ENCODE peak calls at places on chromosome 14, in eight cellular contexts. I is left colon; E is Calu3; W is mucosa of descending colon; R is H7; N is NCI-H1092; P is neural progenitor cell; H is stimulated activated CD4-positive, alpha-beta T cell treated with anti-CD3 and anti-CD28 coated beads, Interleukin-15, amount 100 ng/mL, for 24 hours. L is an unnamed sample.

GRCh38 chr14:21072781-21073339 is 2.8 kb downstream of the ARHGEF40 start:
- DNase-seq in R (no peak), H (no peak), N (no peak), I (peak), E (no peak), P (no peak), W (peak), L (no peak)

GRCh38 chr14:77043177-77043983 is 14.9 kb upstream of the IRF2BPL start:
- DNase-seq in H (peak), R (no peak), E (peak), I (peak), P (no peak), W (peak), N (no peak), L (peak)

GRCh38 chr14:65349100-65349499 is 63.4 kb upstream of the FUT8 start:
- DNase-seq in N (no peak), P (no peak), I (no peak), H (no peak), E (no peak), W (no peak), R (no peak), L (no peak)

GRCh38 chr14:75201087-75201486 is 24.7 kb upstream of the TMED10 start:
- DNase-seq in H (no peak), P (no peak), E (no peak), W (no peak), N (no peak), I (no peak), R (no peak), L (no peak)

GRCh38 chr14:77271113-77271710 is at the start of gene NGB:
- DNase-seq in N (no peak), H (no peak), E (no peak), R (peak), P (peak), W (no peak), I (no peak), L (no peak)

GRCh38 chr14:94021001-94021400 is 5.1 kb upstream of the OTUB2 start:
- DNase-seq in R (no peak), N (no peak), E (peak), H (no peak), I (no peak), W (no peak), P (no peak), L (no peak)

GRCh38 chr14:88937706-88938105 is 113.3 kb downstream of the TTC8 start:
- DNase-seq in N (no peak), P (no peak), R (no peak), E (no peak), W (no peak), I (no peak), H (no peak), L (no peak)

GRCh38 chr14:98512501-98513251 is 759.3 kb downstream of the BCL11B start:
- DNase-seq in W (no peak), N (no peak), E (no peak), R (no peak), P (no peak), I (no peak), H (no peak), L (no peak)

GRCh38 chr14:55411426-55412389 is at the start of gene ATG14:
- DNase-seq in W (peak), R (peak), P (peak), I (peak), N (peak), H (peak), E (peak), L (peak)

GRCh38 chr14:55470025-55470424 is 29.6 kb upstream of the TBPL2 start:
- DNase-seq in E (no peak), H (no peak), P (no peak), I (no peak), W (no peak), N (no peak), R (no peak), L (no peak)

GRCh38 chr14:75053396-75054289 is 2.4 kb upstream of the MLH3 start:
- DNase-seq in P (no peak), N (no peak), W (no peak), R (no peak), H (no peak), E (no peak), I (no peak), L (no peak)

GRCh38 chr14:24315807-24316596 is 4.7 kb downstream of the LTB4R start:
- DNase-seq in P (no peak), I (peak), R (peak), E (peak), N (peak), W (peak), H (no peak), L (no peak)

GRCh38 chr14:90398315-90398811 is 1.5 kb downstream of the CALM1 start:
- DNase-seq in W (peak), H (peak), I (peak), N (no peak), E (peak), R (no peak), P (peak), L (no peak)

GRCh38 chr14:36028218-36028617 is 148.3 kb downstream of the PTCSC3 start:
- DNase-seq in P (no peak), N (no peak), R (peak), W (no peak), E (no peak), I (no peak), H (peak), L (no peak)

GRCh38 chr14:103542545-103543088 is 13.6 kb downstream of the TRMT61A start:
- DNase-seq in W (peak), R (peak), N (peak), I (peak), E (peak), H (no peak), P (peak), L (peak)

GRCh38 chr14:67487937-67488893 is at the start of gene TMEM229B:
- DNase-seq in P (no peak), R (no peak), I (peak), W (peak), H (peak), N (no peak), E (no peak), L (no peak)